ENCODE peak calls at places on chromosomes 5 and 9, in eight cellular contexts. One of them, this sample, is unnamed.

GRCh38 chr5:88769165-88769564 is 113.8 kb downstream of the MEF2C start:
- DNase-seq in H1: no peak
- DNase-seq in left lung: no peak
- DNase-seq in astrocyte: peak
- DNase-seq in psoas muscle: no peak
- DNase-seq in thyroid gland: no peak
- DNase-seq in body of pancreas: peak
- DNase-seq in OCI-LY7: no peak
- DNase-seq in this sample: no peak

GRCh38 chr5:96142786-96143434 is 181.3 kb upstream of the ELL2 start:
- DNase-seq in H1: no peak
- DNase-seq in left lung: no peak
- DNase-seq in astrocyte: peak
- DNase-seq in psoas muscle: no peak
- DNase-seq in thyroid gland: no peak
- DNase-seq in body of pancreas: no peak
- DNase-seq in OCI-LY7: no peak
- DNase-seq in this sample: no peak

GRCh38 chr5:2188661-2189060 is 305.9 kb upstream of the IRX4 start:
- DNase-seq in H1: peak
- DNase-seq in left lung: no peak
- DNase-seq in astrocyte: no peak
- DNase-seq in psoas muscle: no peak
- DNase-seq in thyroid gland: no peak
- DNase-seq in body of pancreas: no peak
- DNase-seq in OCI-LY7: no peak
- DNase-seq in this sample: peak

GRCh38 chr9:82891321-82891720 is 171.6 kb downstream of the RASEF start:
- DNase-seq in H1: no peak
- DNase-seq in left lung: no peak
- DNase-seq in astrocyte: peak
- DNase-seq in psoas muscle: no peak
- DNase-seq in thyroid gland: no peak
- DNase-seq in body of pancreas: no peak
- DNase-seq in OCI-LY7: no peak
- DNase-seq in this sample: no peak

GRCh38 chr5:91311697-91312501 is 71.2 kb downstream of the ARRDC3 start:
- DNase-seq in H1: no peak
- DNase-seq in left lung: peak
- DNase-seq in astrocyte: peak
- DNase-seq in psoas muscle: peak
- DNase-seq in thyroid gland: peak
- DNase-seq in body of pancreas: peak
- DNase-seq in OCI-LY7: peak
- DNase-seq in this sample: peak

GRCh38 chr9:109418827-109419226 is 79.3 kb downstream of the PTPN3 start:
- DNase-seq in H1: no peak
- DNase-seq in left lung: no peak
- DNase-seq in astrocyte: peak
- DNase-seq in psoas muscle: no peak
- DNase-seq in thyroid gland: peak
- DNase-seq in body of pancreas: no peak
- DNase-seq in OCI-LY7: peak
- DNase-seq in this sample: no peak

GRCh38 chr5:79636981-79637733 is 24.9 kb downstream of the TENT2 start:
- DNase-seq in H1: no peak
- DNase-seq in left lung: peak
- DNase-seq in astrocyte: no peak
- DNase-seq in psoas muscle: no peak
- DNase-seq in thyroid gland: no peak
- DNase-seq in body of pancreas: no peak
- DNase-seq in OCI-LY7: no peak
- DNase-seq in this sample: no peak

GRCh38 chr9:128124873-128125574 is 2.5 kb downstream of the PTGES2 start:
- DNase-seq in H1: peak
- DNase-seq in left lung: peak
- DNase-seq in astrocyte: peak
- DNase-seq in psoas muscle: peak
- DNase-seq in thyroid gland: peak
- DNase-seq in body of pancreas: peak
- DNase-seq in OCI-LY7: peak
- DNase-seq in this sample: no peak

GRCh38 chr5:142977363-142978051 is 207.3 kb downstream of the ARHGAP26 start:
- DNase-seq in H1: no peak
- DNase-seq in left lung: no peak
- DNase-seq in astrocyte: peak
- DNase-seq in psoas muscle: no peak
- DNase-seq in thyroid gland: no peak
- DNase-seq in body of pancreas: peak
- DNase-seq in OCI-LY7: no peak
- DNase-seq in this sample: no peak

GRCh38 chr9:22739712-22740111 is 293.1 kb downstream of the DMRTA1 start:
- DNase-seq in H1: no peak
- DNase-seq in left lung: no peak
- DNase-seq in astrocyte: no peak
- DNase-seq in psoas muscle: no peak
- DNase-seq in thyroid gland: no peak
- DNase-seq in body of pancreas: no peak
- DNase-seq in OCI-LY7: no peak
- DNase-seq in this sample: no peak

GRCh38 chr9:97794666-97795065 is 58.4 kb upstream of the FOXE1 start:
- DNase-seq in H1: no peak
- DNase-seq in left lung: no peak
- DNase-seq in astrocyte: no peak
- DNase-seq in psoas muscle: no peak
- DNase-seq in thyroid gland: no peak
- DNase-seq in body of pancreas: no peak
- DNase-seq in OCI-LY7: no peak
- DNase-seq in this sample: no peak

GRCh38 chr5:166671818-166672217 is 1619.6 kb upstream of the WWC1 start:
- DNase-seq in H1: no peak
- DNase-seq in left lung: no peak
- DNase-seq in astrocyte: no peak
- DNase-seq in psoas muscle: no peak
- DNase-seq in thyroid gland: no peak
- DNase-seq in body of pancreas: no peak
- DNase-seq in OCI-LY7: no peak
- DNase-seq in this sample: no peak

GRCh38 chr5:31119938-31120641 is 73.4 kb upstream of the CDH6 start:
- DNase-seq in H1: no peak
- DNase-seq in left lung: no peak
- DNase-seq in astrocyte: peak
- DNase-seq in psoas muscle: no peak
- DNase-seq in thyroid gland: no peak
- DNase-seq in body of pancreas: no peak
- DNase-seq in OCI-LY7: no peak
- DNase-seq in this sample: no peak

GRCh38 chr5:165423697-165424299 is 1918.4 kb downstream of the MAT2B start:
- DNase-seq in H1: no peak
- DNase-seq in left lung: no peak
- DNase-seq in astrocyte: no peak
- DNase-seq in psoas muscle: no peak
- DNase-seq in thyroid gland: no peak
- DNase-seq in body of pancreas: peak
- DNase-seq in OCI-LY7: no peak
- DNase-seq in this sample: no peak

GRCh38 chr9:78295731-78296130 is 1.2 kb upstream of the PSAT1 start:
- DNase-seq in H1: peak
- DNase-seq in left lung: no peak
- DNase-seq in astrocyte: no peak
- DNase-seq in psoas muscle: no peak
- DNase-seq in thyroid gland: no peak
- DNase-seq in body of pancreas: no peak
- DNase-seq in OCI-LY7: no peak
- DNase-seq in this sample: no peak

GRCh38 chr5:87120518-87121314 is 147.0 kb upstream of the RASA1 start:
- DNase-seq in H1: no peak
- DNase-seq in left lung: no peak
- DNase-seq in astrocyte: peak
- DNase-seq in psoas muscle: no peak
- DNase-seq in thyroid gland: no peak
- DNase-seq in body of pancreas: peak
- DNase-seq in OCI-LY7: no peak
- DNase-seq in this sample: no peak

GRCh38 chr9:112295174-112295573 is 38.2 kb downstream of the PTBP3 start:
- DNase-seq in H1: no peak
- DNase-seq in left lung: no peak
- DNase-seq in astrocyte: no peak
- DNase-seq in psoas muscle: no peak
- DNase-seq in thyroid gland: no peak
- DNase-seq in body of pancreas: no peak
- DNase-seq in OCI-LY7: no peak
- DNase-seq in this sample: no peak

GRCh38 chr9:99387416-99387815 is 165.3 kb downstream of the SEC61B start:
- DNase-seq in H1: no peak
- DNase-seq in left lung: no peak
- DNase-seq in astrocyte: no peak
- DNase-seq in psoas muscle: no peak
- DNase-seq in thyroid gland: no peak
- DNase-seq in body of pancreas: no peak
- DNase-seq in OCI-LY7: no peak
- DNase-seq in this sample: no peak

GRCh38 chr5:38130346-38130745 is 128.0 kb upstream of the EGFLAM start:
- DNase-seq in H1: no peak
- DNase-seq in left lung: no peak
- DNase-seq in astrocyte: no peak
- DNase-seq in psoas muscle: no peak
- DNase-seq in thyroid gland: no peak
- DNase-seq in body of pancreas: no peak
- DNase-seq in OCI-LY7: no peak
- DNase-seq in this sample: no peak
- H3K4me3 ChIP-seq in H1: no peak
- H3K4me3 ChIP-seq in left lung: no peak
- H3K4me3 ChIP-seq in astrocyte: no peak
- H3K4me3 ChIP-seq in psoas muscle: no peak
- H3K4me3 ChIP-seq in thyroid gland: no peak
- H3K4me3 ChIP-seq in body of pancreas: no peak
- H3K4me3 ChIP-seq in OCI-LY7: no peak
- H3K4me3 ChIP-seq in this sample: no peak

DNA sequence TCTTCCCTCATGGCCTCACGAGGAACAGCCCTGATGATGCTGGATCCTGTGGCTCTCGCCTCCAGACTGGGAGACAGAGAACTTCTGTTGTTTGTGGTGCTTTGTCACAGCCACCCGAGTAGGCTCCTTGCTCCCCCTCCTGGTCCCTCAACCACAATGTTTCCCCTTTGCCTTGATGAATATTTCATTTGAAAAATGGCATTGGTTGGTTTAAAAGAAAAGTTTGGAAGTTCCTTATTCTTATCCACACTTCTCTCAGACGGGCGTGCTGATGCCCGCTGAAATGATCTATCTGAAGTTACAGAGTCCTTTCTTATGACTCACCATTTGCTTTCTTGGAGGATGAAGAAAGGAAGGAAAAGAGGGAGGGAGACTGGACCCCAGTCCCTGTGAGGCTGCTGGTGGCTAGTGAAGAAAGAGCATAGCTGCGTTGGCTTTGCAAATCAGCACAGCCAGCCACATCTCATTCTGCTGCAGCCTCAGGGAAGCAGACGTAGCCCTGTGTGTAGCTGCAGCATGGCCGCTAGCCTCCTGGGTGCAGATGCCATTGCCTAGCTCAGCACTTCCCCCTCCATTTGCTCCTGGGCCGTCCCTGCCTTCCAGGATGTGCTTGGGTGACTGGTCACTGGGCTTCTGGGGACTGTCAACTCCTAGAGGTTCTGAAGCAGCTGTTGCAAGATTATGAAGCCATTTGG is 185.9 kb downstream of the ERCC6L2 start:
- DNase-seq in H1: peak
- DNase-seq in left lung: no peak
- DNase-seq in astrocyte: peak
- DNase-seq in psoas muscle: no peak
- DNase-seq in thyroid gland: peak
- DNase-seq in body of pancreas: peak
- DNase-seq in OCI-LY7: no peak
- DNase-seq in this sample: peak
- H3K27ac ChIP-seq in H1: no peak
- H3K27ac ChIP-seq in left lung: peak
- H3K27ac ChIP-seq in astrocyte: no peak
- H3K27ac ChIP-seq in psoas muscle: no peak
- H3K27ac ChIP-seq in thyroid gland: no peak
- H3K27ac ChIP-seq in body of pancreas: peak
- H3K27ac ChIP-seq in OCI-LY7: no peak
- H3K27ac ChIP-seq in this sample: peak

GRCh38 chr5:149902177-149902576 is 42.4 kb downstream of the PDE6A start:
- DNase-seq in H1: no peak
- DNase-seq in left lung: no peak
- DNase-seq in astrocyte: no peak
- DNase-seq in psoas muscle: no peak
- DNase-seq in thyroid gland: no peak
- DNase-seq in body of pancreas: no peak
- DNase-seq in OCI-LY7: no peak
- DNase-seq in this sample: no peak
- TF ChIP-seq CTCF in H1: peak
- TF ChIP-seq CTCF in left lung: no peak
- TF ChIP-seq CTCF in astrocyte: no peak
- TF ChIP-seq CTCF in psoas muscle: no peak
- TF ChIP-seq CTCF in thyroid gland: no peak
- TF ChIP-seq CTCF in body of pancreas: no peak
- TF ChIP-seq CTCF in OCI-LY7: no peak
- TF ChIP-seq CTCF in this sample: no peak

DNA sequence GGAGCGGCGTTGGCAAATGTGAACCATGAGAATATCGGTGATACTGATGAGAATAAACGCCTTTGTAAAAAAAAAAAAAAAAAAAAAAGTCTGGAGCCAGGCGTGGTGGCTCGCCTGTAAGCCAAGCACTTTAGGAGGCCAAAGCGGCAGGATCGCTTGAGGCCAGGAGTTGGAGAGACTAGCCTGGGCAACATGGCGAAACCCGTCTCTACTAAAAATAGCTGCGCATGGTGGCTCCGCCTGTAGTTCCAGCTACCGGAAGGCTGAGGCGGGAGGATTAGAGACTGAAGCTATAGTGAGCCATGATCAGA is 425 bp upstream of the NFX1 start:
- DNase-seq in H1: no peak
- DNase-seq in left lung: no peak
- DNase-seq in astrocyte: no peak
- DNase-seq in psoas muscle: no peak
- DNase-seq in thyroid gland: no peak
- DNase-seq in body of pancreas: no peak
- DNase-seq in OCI-LY7: no peak
- DNase-seq in this sample: no peak
- H3K4me3 ChIP-seq in H1: peak
- H3K4me3 ChIP-seq in left lung: peak
- H3K4me3 ChIP-seq in astrocyte: peak
- H3K4me3 ChIP-seq in psoas muscle: peak
- H3K4me3 ChIP-seq in thyroid gland: peak
- H3K4me3 ChIP-seq in body of pancreas: peak
- H3K4me3 ChIP-seq in OCI-LY7: peak
- H3K4me3 ChIP-seq in this sample: peak

DNA sequence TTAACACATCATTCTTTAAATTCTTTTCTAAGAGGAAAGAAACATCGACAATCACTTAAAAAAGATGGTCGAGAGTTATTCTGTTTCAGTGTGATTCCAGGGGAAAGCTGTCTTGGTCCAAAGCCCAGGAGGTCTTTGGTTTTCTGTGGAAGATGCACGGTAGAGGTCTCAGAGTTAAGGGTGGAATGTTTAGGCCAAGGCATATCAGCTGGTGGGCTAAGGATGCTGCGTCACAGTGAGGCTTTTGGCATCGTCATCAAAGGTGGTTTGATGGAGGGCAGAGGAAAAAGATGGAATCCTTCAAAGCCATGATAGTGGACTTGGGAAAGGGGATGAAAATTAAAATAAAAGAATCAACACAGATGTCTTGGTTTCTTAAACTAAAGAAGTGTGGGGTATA is 137.3 kb upstream of the ANKH start:
- DNase-seq in H1: no peak
- DNase-seq in left lung: no peak
- DNase-seq in astrocyte: peak
- DNase-seq in psoas muscle: no peak
- DNase-seq in thyroid gland: no peak
- DNase-seq in body of pancreas: no peak
- DNase-seq in OCI-LY7: no peak
- DNase-seq in this sample: no peak
- H3K27ac ChIP-seq in H1: no peak
- H3K27ac ChIP-seq in left lung: peak
- H3K27ac ChIP-seq in astrocyte: peak
- H3K27ac ChIP-seq in psoas muscle: peak
- H3K27ac ChIP-seq in thyroid gland: peak
- H3K27ac ChIP-seq in body of pancreas: peak
- H3K27ac ChIP-seq in OCI-LY7: no peak
- H3K27ac ChIP-seq in this sample: peak